ENCODE peak calls at places on chromosomes 16 and 17, in four cellular contexts. T, Z, V and E are unnamed samples.

GRCh38 chr17:39800540-39800939 is 62.8 kb downstream of the GRB7 start:
- DNase-seq in T (no peak), Z (no peak), V (no peak), E (no peak)

GRCh38 chr17:63985387-63986140 is 12.6 kb upstream of the PRR29 start:
- DNase-seq in T (no peak), Z (peak; percentile 28), V (no peak), E (peak; percentile 62)

GRCh38 chr16:27498020-27498419 is 51.7 kb downstream of the GTF3C1 start:
- DNase-seq in T (no peak), Z (no peak), V (no peak), E (no peak)

GRCh38 chr17:9451919-9452318 is 123.7 kb downstream of the STX8 start:
- DNase-seq in T (no peak), Z (no peak), V (peak; percentile 36), E (no peak)

GRCh38 chr17:65208753-65209152 is 71.6 kb downstream of the RGS9 start:
- DNase-seq in T (no peak), Z (no peak), V (no peak), E (no peak)

GRCh38 chr17:77423589-77424451 is 283.1 kb downstream of the SEC14L1 start:
- DNase-seq in T (peak; percentile 97), Z (no peak), V (peak; percentile 68), E (no peak)

GRCh38 chr17:15257316-15257925 is 7.7 kb downstream of the PMP22 start:
- DNase-seq in T (peak; percentile 70), Z (peak; percentile 93), V (peak; percentile 82), E (no peak)

GRCh38 chr16:13112639-13113038 is 211.2 kb downstream of the SHISA9 start:
- DNase-seq in T (no peak), Z (no peak), V (no peak), E (no peak)

GRCh38 chr16:87350681-87351319 is 32.8 kb downstream of the FBXO31 start:
- DNase-seq in T (no peak), Z (no peak), V (no peak), E (no peak)

GRCh38 chr16:62068747-62069146 is 32.5 kb upstream of the CDH8 start:
- DNase-seq in T (no peak), Z (peak; percentile 32), V (peak; percentile 24), E (no peak)

GRCh38 chr17:2337811-2338657 is 733 bp downstream of the SGSM2 start:
- DNase-seq in T (peak; percentile 73), Z (peak; percentile 68), V (peak; percentile 65), E (peak; percentile 80)

GRCh38 chr16:31149894-31150890 is at the start of gene PRSS36:
- DNase-seq in T (no peak), Z (no peak), V (no peak), E (no peak)

GRCh38 chr17:60333628-60334031 is 58.3 kb downstream of the USP32 start:
- DNase-seq in T (peak; percentile 10), Z (no peak), V (no peak), E (no peak)

GRCh38 chr16:87724490-87725291 is 41.1 kb downstream of the KLHDC4 start:
- DNase-seq in T (no peak), Z (no peak), V (no peak), E (no peak)

GRCh38 chr16:526181-527014 is 1.1 kb upstream of the CAPN15 start:
- DNase-seq in T (no peak), Z (peak; percentile 52), V (no peak), E (no peak)
- TF ChIP-seq MAX in T (no peak), Z (peak; percentile 45), V (no peak), E (no peak)

GRCh38 chr16:67000384-67001158 is 12.2 kb downstream of the CES4A start:
- DNase-seq in T (peak; percentile 31), Z (peak; percentile 28), V (no peak), E (peak; percentile 84)
- TF ChIP-seq MAX in T (peak; percentile 21), Z (no peak), V (peak; percentile 79), E (peak; percentile 95)

GRCh38 chr17:17682737-17683675 is 1.7 kb downstream of the RAI1 start:
- DNase-seq in T (peak; percentile 67), Z (peak; percentile 72), V (peak; percentile 74), E (no peak)
- TF ChIP-seq MAX in T (no peak), Z (no peak), V (no peak), E (no peak)

GRCh38 chr16:75443301-75443700 is 10.0 kb upstream of the CFDP1 start:
- DNase-seq in T (no peak), Z (no peak), V (no peak), E (no peak)
- TF ChIP-seq MAX in T (no peak), Z (no peak), V (no peak), E (no peak)